ENCODE peak calls at places on chromosomes 7 and 10, in five cellular contexts. One of them, this sample, is unnamed.

GRCh38 chr10:71769279-71769823 is 4.0 kb downstream of the VSIR start:
- DNase-seq in H9: no peak
- DNase-seq in NCI-H2171: no peak
- DNase-seq in NAMALWA: no peak
- DNase-seq in neural crest cell: no peak
- DNase-seq in this sample: no peak

GRCh38 chr10:125940515-125940914 is 44.2 kb downstream of the FANK1 start:
- DNase-seq in neural crest cell: no peak
- DNase-seq in NCI-H2171: no peak
- DNase-seq in NAMALWA: no peak
- DNase-seq in H9: no peak
- DNase-seq in this sample: no peak

GRCh38 chr7:132430863-132431822 is 145.1 kb downstream of the PLXNA4 start:
- DNase-seq in NCI-H2171: no peak
- DNase-seq in neural crest cell: no peak
- DNase-seq in NAMALWA: no peak
- DNase-seq in H9: no peak
- DNase-seq in this sample: peak; percentile 92

GRCh38 chr10:83959330-83959729 is 180.0 kb upstream of the GHITM start:
- DNase-seq in neural crest cell: no peak
- DNase-seq in H9: no peak
- DNase-seq in NAMALWA: no peak
- DNase-seq in NCI-H2171: no peak
- DNase-seq in this sample: no peak

GRCh38 chr7:127876393-127876792 is 154.8 kb downstream of the LRRC4 start:
- DNase-seq in NAMALWA: no peak
- DNase-seq in neural crest cell: no peak
- DNase-seq in NCI-H2171: no peak
- DNase-seq in H9: no peak
- DNase-seq in this sample: no peak

GRCh38 chr7:13742126-13742525 is 247.3 kb downstream of the ETV1 start:
- DNase-seq in H9: no peak
- DNase-seq in NAMALWA: no peak
- DNase-seq in neural crest cell: no peak
- DNase-seq in NCI-H2171: no peak
- DNase-seq in this sample: no peak

GRCh38 chr7:30168800-30169584 is 34.2 kb downstream of the MTURN start:
- DNase-seq in NAMALWA: no peak
- DNase-seq in neural crest cell: no peak
- DNase-seq in H9: peak; percentile 60
- DNase-seq in NCI-H2171: no peak
- DNase-seq in this sample: peak; percentile 93

GRCh38 chr7:36710186-36710813 is 14.0 kb downstream of the AOAH start:
- DNase-seq in NAMALWA: no peak
- DNase-seq in NCI-H2171: no peak
- DNase-seq in neural crest cell: no peak
- DNase-seq in H9: no peak
- DNase-seq in this sample: no peak

This sample was measured in RCC 7860.